ENCODE peak calls at places on chromosomes 4 and X, in ten cellular contexts. C is cardiac fibroblast, U is endothelial cell, K is heart left ventricle, G is lower leg skin, V is breast epithelium, P is fibroblast of lung, M is natural killer cell, B is AG04450, Z is AG09309. E is an unnamed sample.

GRCh38 chrX:129606918-129607317 is 47.8 kb downstream of the APLN start:
- DNase-seq in C (peak; percentile 59), U (peak; percentile 65), K (peak; percentile 39), G (peak; percentile 47), V (no peak), P (peak; percentile 16), M (peak; percentile 26), B (no peak), Z (no peak), E (peak; percentile 34)

GRCh38 chr4:138488527-138488926 is 246.4 kb upstream of the SLC7A11 start:
- DNase-seq in C (peak; percentile 20), U (no peak), K (no peak), G (no peak), V (no peak), P (peak; percentile 27), M (no peak), B (no peak), Z (no peak), E (no peak)

GRCh38 chrX:131841496-131842410 is 181.3 kb upstream of the STK26 start:
- DNase-seq in C (peak; percentile 62), U (no peak), K (no peak), G (no peak), V (no peak), P (peak; percentile 35), M (no peak), B (no peak), Z (no peak), E (peak; percentile 21)

GRCh38 chrX:30495468-30495867 is 82.1 kb downstream of the TASL start:
- DNase-seq in C (no peak), U (no peak), K (no peak), G (no peak), V (no peak), P (no peak), M (no peak), B (no peak), Z (no peak), E (no peak)

GRCh38 chr4:182918791-182919302 is 1.7 kb upstream of the DCTD start:
- DNase-seq in C (no peak), U (no peak), K (no peak), G (no peak), V (no peak), P (no peak), M (no peak), B (no peak), Z (no peak), E (no peak)

GRCh38 chrX:123803331-123803983 is 56.4 kb upstream of the XIAP start:
- DNase-seq in C (peak; percentile 56), U (peak; percentile 4), K (peak; percentile 7), G (peak; percentile 28), V (no peak), P (peak; percentile 83), M (no peak), B (no peak), Z (no peak), E (no peak)

GRCh38 chr4:11769425-11769824 is 340.7 kb upstream of the HS3ST1 start:
- DNase-seq in C (peak; percentile 92), U (no peak), K (peak; percentile 6), G (no peak), V (no peak), P (peak; percentile 16), M (no peak), B (no peak), Z (no peak), E (no peak)

GRCh38 chr4:134948110-134948642 is 746.6 kb upstream of the PABPC4L start:
- DNase-seq in C (no peak), U (no peak), K (no peak), G (no peak), V (no peak), P (no peak), M (no peak), B (no peak), Z (no peak), E (no peak)

DNA sequence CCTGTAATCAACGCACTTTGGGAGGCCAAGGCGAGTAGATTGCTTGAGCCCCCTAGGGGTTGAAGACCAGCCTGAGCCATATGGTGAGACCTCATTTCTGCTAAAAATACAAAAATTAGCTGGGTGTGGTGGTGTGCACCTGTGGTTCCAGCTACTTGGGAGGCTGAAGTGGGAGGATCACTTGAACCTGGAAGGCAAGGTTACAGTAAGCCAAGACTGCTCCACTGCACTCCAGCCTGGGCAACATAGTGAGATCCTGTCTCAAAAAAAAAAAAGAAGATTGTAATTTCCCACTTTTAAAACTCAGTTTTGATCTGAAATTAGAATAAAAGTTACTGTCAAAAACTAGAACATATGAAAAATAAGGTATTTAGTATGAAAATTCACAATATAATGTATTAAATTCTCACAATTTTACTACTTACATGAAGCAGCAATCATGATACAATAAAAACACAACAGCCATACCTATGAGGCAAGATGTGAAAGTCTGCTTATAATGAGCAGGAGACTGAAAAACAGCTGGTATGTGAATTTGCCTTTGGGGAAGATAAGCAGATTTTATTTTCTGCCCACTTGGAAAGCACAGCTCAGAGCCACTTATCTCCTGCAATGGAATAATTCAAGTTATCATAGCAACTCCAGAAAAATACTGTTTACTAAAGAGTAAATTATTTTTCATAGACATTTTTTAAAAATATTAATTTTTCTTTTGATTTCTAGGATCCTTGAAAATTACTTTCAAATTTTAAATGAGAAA is 50.6 kb downstream of the ZGRF1 start:
- DNase-seq in C (no peak), U (no peak), K (no peak), G (no peak), V (no peak), P (no peak), M (no peak), B (no peak), Z (no peak), E (no peak)
- TF ChIP-seq CTCF in C (no peak), U (no peak), K (no peak), G (no peak), V (no peak), P (no peak), M (no peak), B (no peak), Z (no peak), E (no peak)

DNA sequence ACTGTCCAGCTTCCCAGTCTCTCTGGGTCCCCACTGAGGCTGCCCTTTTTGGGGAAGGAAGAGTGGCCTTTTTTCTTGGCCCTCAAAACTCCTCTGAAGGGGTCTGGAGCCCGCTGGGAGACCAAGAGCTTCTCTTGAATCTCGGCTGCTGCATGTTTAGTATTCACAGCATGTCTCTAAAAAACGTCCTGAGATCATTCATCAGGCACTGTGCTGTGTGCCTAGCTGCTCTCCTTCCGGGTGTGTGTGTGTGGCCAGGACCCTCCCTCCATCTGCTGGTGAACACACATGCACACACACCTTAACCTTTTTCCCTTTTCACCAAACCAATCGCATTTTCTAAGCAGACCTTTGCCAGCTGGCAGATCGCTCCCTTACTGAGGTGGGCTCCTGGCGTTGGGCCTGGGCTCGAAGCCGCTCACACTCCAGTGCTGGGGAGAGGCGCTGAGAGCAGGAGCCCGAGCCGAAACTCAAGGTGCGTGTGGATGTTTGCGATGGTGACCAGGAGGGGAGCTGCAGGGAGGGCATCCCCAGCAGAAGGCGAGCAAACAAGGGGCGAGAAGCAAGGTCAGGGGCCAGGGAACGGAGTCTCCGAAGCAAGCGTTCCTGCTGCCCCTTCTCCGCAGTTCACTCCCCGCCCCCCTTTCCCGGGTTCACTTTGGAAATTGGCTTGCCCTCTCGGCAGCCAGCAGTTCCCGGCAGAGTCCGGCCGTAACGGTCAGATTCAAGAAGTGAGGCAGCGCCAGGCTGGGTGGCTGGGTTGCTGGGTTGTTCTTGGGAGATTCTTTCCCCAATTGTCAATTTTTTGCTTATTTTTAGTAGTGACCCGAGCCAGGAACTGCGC is 605 bp upstream of the FRMPD3 start:
- DNase-seq in C (no peak), U (peak; percentile 11), K (no peak), G (no peak), V (no peak), P (peak; percentile 14), M (no peak), B (no peak), Z (no peak), E (no peak)
- TF ChIP-seq CTCF in C (no peak), U (no peak), K (no peak), G (no peak), V (no peak), P (no peak), M (no peak), B (no peak), Z (no peak), E (no peak)

GRCh38 chr4:120005527-120005926 is 61.1 kb downstream of the MAD2L1 start:
- DNase-seq in C (no peak), U (no peak), K (no peak), G (no peak), V (no peak), P (no peak), M (no peak), B (no peak), Z (no peak), E (no peak)

GRCh38 chr4:120008957-120009356 is 57.7 kb downstream of the MAD2L1 start:
- DNase-seq in C (no peak), U (no peak), K (no peak), G (no peak), V (no peak), P (no peak), M (no peak), B (no peak), Z (no peak), E (no peak)

GRCh38 chr4:120007171-120007894 is 59.3 kb downstream of the MAD2L1 start:
- DNase-seq in C (peak; percentile 79), U (no peak), K (no peak), G (no peak), V (no peak), P (peak; percentile 78), M (no peak), B (peak; percentile 73), Z (peak; percentile 80), E (no peak)

GRCh38 chr4:120009731-120010130 is 56.9 kb downstream of the MAD2L1 start:
- DNase-seq in C (no peak), U (no peak), K (no peak), G (no peak), V (no peak), P (peak; percentile 27), M (no peak), B (peak; percentile 61), Z (peak; percentile 40), E (no peak)

DNA sequence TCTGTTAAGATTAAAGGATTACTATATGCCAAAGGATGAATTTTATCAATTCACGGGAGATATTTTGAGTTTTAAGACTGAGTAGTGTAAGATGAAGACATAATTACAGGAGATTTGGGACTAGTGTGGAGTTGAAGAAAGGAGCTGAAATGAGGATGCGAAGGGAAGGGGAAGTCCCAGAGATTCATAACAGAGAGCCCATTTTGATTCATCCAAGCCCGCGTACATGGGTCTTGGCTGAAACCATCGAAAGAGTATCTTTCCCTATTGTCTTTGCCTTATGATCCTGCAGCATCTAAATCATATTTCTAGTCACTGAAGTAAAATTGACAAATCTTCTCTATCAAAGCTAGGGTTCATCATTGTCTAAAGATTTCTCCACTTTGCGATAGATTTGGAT is 58.6 kb downstream of the MAD2L1 start:
- DNase-seq in C (no peak), U (no peak), K (no peak), G (no peak), V (no peak), P (no peak), M (no peak), B (no peak), Z (no peak), E (no peak)
- TF ChIP-seq CTCF in C (no peak), U (no peak), K (no peak), G (no peak), V (no peak), P (no peak), M (no peak), B (no peak), Z (no peak), E (no peak)

DNA sequence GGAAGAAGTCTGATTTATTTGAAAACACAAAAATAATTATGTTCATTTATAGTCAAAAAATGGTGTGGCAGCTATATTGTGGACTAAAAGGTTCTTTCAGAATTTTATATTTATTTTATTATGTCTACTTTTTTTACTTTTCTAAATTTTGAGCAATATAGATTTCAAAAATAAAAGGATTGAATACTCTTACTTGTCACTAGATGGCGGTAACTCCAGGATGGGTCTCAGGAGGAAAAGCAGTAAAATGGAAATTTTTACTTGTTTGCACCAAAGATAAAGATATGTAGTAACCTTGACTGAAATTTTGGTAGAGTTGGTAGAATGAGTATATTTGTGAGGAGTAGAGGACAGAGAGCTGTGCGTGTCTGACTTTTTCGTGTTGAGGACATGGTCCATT is 14.5 kb upstream of the DACH2 start:
- DNase-seq in C (peak; percentile 10), U (no peak), K (no peak), G (no peak), V (no peak), P (peak; percentile 11), M (no peak), B (no peak), Z (no peak), E (no peak)
- TF ChIP-seq CTCF in C (peak; percentile 46), U (peak; percentile 30), K (peak; percentile 23), G (no peak), V (no peak), P (peak; percentile 46), M (no peak), B (peak; percentile 61), Z (peak; percentile 57), E (peak; percentile 32)

E was measured in D721Med.